ENCODE peak calls at places on chromosomes 12 and 14, in seven cellular contexts. Z is HCT116; E is Calu3; I is NCI-H69; R is head of caudate nucleus; W is COR-L47; Y is activated T-helper 9 cell treated with anti-CD3 and anti-CD28 coated beads, Interleukin-2, amount 50 U/mL, for 16 hours. C is an unnamed sample.

GRCh38 chr14:86788229-86788628 is 1204.8 kb downstream of the GALC start:
- DNase-seq in I (peak), R (no peak), Y (no peak), W (no peak), Z (no peak), E (no peak), C (no peak)

GRCh38 chr14:101077511-101078074 is 174.1 kb upstream of the RTL1 start:
- DNase-seq in R (peak), W (no peak), I (peak), E (no peak), Z (no peak), Y (no peak), C (peak)

GRCh38 chr14:74619672-74620131 is 7.7 kb upstream of the LTBP2 start:
- DNase-seq in Z (no peak), R (no peak), Y (no peak), I (no peak), E (peak), W (no peak), C (no peak)

GRCh38 chr14:68292467-68293334 is 473.1 kb downstream of the RAD51B start:
- DNase-seq in Y (no peak), R (no peak), W (no peak), E (no peak), I (no peak), Z (no peak), C (no peak)

GRCh38 chr12:105820407-105821140 is 318.2 kb downstream of the NUAK1 start:
- DNase-seq in R (no peak), W (no peak), E (no peak), Z (no peak), Y (no peak), I (no peak), C (no peak)

GRCh38 chr12:104599985-104600712 is 143.4 kb downstream of the CHST11 start:
- DNase-seq in Y (no peak), Z (no peak), I (no peak), R (no peak), E (no peak), W (no peak), C (no peak)

GRCh38 chr14:69712637-69713088 is 54.3 kb upstream of the SRSF5 start:
- DNase-seq in E (no peak), W (peak), R (no peak), Z (no peak), I (peak), Y (no peak), C (peak)

GRCh38 chr14:101499080-101499479 is 62.2 kb upstream of the DIO3 start:
- DNase-seq in I (no peak), Y (no peak), R (peak), W (no peak), E (no peak), Z (no peak), C (no peak)

GRCh38 chr12:95674631-95675030 is 115.9 kb downstream of the NTN4 start:
- DNase-seq in E (no peak), W (peak), Z (no peak), I (peak), R (no peak), Y (no peak), C (no peak)

GRCh38 chr14:20714593-20715250 is 26.2 kb downstream of the ANG start:
- DNase-seq in E (peak), Y (no peak), I (no peak), R (peak), W (no peak), Z (no peak), C (no peak)

GRCh38 chr14:92348154-92348553 is 25.2 kb downstream of the SLC24A4 start:
- DNase-seq in E (no peak), W (peak), Y (no peak), R (no peak), I (peak), Z (no peak), C (no peak)

GRCh38 chr12:101695698-101696097 is 1.7 kb upstream of the CHPT1 start:
- DNase-seq in I (no peak), E (no peak), Z (no peak), W (no peak), R (no peak), Y (no peak), C (no peak)

GRCh38 chr12:75954076-75954475 is 77.5 kb downstream of the PHLDA1 start:
- DNase-seq in Y (no peak), E (peak), I (no peak), W (no peak), R (no peak), Z (peak), C (no peak)

GRCh38 chr14:29039171-29039570 is 272.6 kb downstream of the FOXG1 start:
- DNase-seq in I (peak), E (no peak), Z (no peak), W (no peak), Y (no peak), R (peak), C (peak)

GRCh38 chr12:38704455-38704854 is 200.9 kb downstream of the CPNE8 start:
- DNase-seq in Z (no peak), E (no peak), R (no peak), W (no peak), I (no peak), Y (no peak), C (no peak)

GRCh38 chr12:7853557-7853956 is 19.2 kb downstream of the SLC2A14 start:
- DNase-seq in Z (no peak), I (no peak), Y (no peak), E (no peak), W (no peak), R (no peak), C (no peak)

GRCh38 chr14:103033744-103034143 is 23.6 kb downstream of the CDC42BPB start:
- DNase-seq in R (no peak), Y (no peak), E (no peak), Z (no peak), W (no peak), I (no peak), C (no peak)

GRCh38 chr12:104951759-104952509 is 6.2 kb downstream of the SLC41A2 start:
- DNase-seq in E (no peak), I (no peak), Y (no peak), W (no peak), R (no peak), Z (no peak), C (no peak)

GRCh38 chr14:75088566-75089373 is 19.3 kb downstream of the ZC2HC1C start:
- DNase-seq in E (peak), Y (no peak), I (peak), Z (peak), R (no peak), W (peak), C (peak)

GRCh38 chr14:103131580-103131979 is 8.3 kb downstream of the TNFAIP2 start:
- DNase-seq in R (no peak), W (no peak), E (no peak), Y (no peak), Z (no peak), I (no peak), C (no peak)

GRCh38 chr12:14767617-14768016 is 35.7 kb downstream of the WBP11 start:
- DNase-seq in R (no peak), E (no peak), Y (no peak), W (no peak), Z (no peak), I (no peak), C (no peak)

GRCh38 chr14:92973265-92973797 is 50.4 kb downstream of the CHGA start:
- DNase-seq in W (peak), E (peak), Y (no peak), R (peak), Z (no peak), I (peak), C (peak)

GRCh38 chr14:35231207-35231755 is 60.9 kb upstream of the PSMA6 start:
- DNase-seq in E (no peak), W (no peak), Y (no peak), Z (no peak), R (no peak), I (no peak), C (no peak)

GRCh38 chr12:51171884-51172514 is 936 bp downstream of the TFCP2 start:
- DNase-seq in R (peak), I (peak), E (peak), Z (no peak), W (no peak), Y (no peak), C (peak)